ENCODE peak calls at places on chromosomes 16 and 17, in six cellular contexts. X is PC-9, G is HCT116, P is GM23248, F is MM.1S, D is Karpas-422. J is an unnamed sample.
A peak's percentile ranks its signal among the peaks of the same experiment; 100 is the strongest.

GRCh38 chr17:75517277-75517865 is 1.0 kb downstream of the TSEN54 start:
- DNase-seq in P (no peak), X (peak; percentile 28), F (peak; percentile 36), G (peak; percentile 35), D (peak; percentile 68), J (peak; percentile 67)

GRCh38 chr16:72094266-72094610 is 591 bp downstream of the DHX38 start:
- DNase-seq in G (no peak), D (peak; percentile 65), P (peak; percentile 68), X (peak; percentile 5), F (peak; percentile 21), J (peak; percentile 30)

GRCh38 chr17:12756786-12757185 is 32.5 kb upstream of the ARHGAP44 start:
- DNase-seq in F (no peak), P (peak; percentile 35), D (no peak), G (no peak), X (no peak), J (no peak)

GRCh38 chr17:38428150-38428642 is at the start of gene ARHGAP23:
- DNase-seq in D (no peak), F (peak; percentile 74), P (peak; percentile 84), G (no peak), X (peak; percentile 69), J (peak; percentile 51)

GRCh38 chr17:36706437-36706731 is 105.0 kb downstream of the MRM1 start:
- DNase-seq in G (no peak), D (no peak), X (no peak), F (no peak), P (no peak), J (no peak)

GRCh38 chr17:80624864-80625263 is 80.2 kb downstream of the RPTOR start:
- DNase-seq in X (no peak), F (no peak), G (no peak), P (no peak), D (no peak), J (no peak)

GRCh38 chr17:65559802-65560627 is 1.4 kb downstream of the AXIN2 start:
- DNase-seq in X (no peak), D (no peak), P (peak; percentile 40), G (no peak), F (peak; percentile 11), J (peak; percentile 39)

GRCh38 chr17:76179496-76180467 is 38.7 kb upstream of the FOXJ1 start:
- DNase-seq in F (peak; percentile 62), D (peak; percentile 70), X (no peak), P (peak; percentile 28), G (no peak), J (peak; percentile 89)

GRCh38 chr16:66223176-66223780 is 143.2 kb upstream of the CDH5 start:
- DNase-seq in F (no peak), G (no peak), X (no peak), D (no peak), P (peak; percentile 66), J (no peak)

GRCh38 chr16:19116711-19117449 is 3.1 kb downstream of the ITPRIPL2 start:
- DNase-seq in F (no peak), G (no peak), P (peak; percentile 62), D (no peak), X (no peak), J (peak; percentile 19)

GRCh38 chr17:50690887-50691549 is 16.7 kb downstream of the ANKRD40 start:
- DNase-seq in P (no peak), X (no peak), D (peak; percentile 43), G (no peak), F (no peak), J (no peak)

GRCh38 chr17:57612202-57613071 is 132.7 kb downstream of the CCDC182 start:
- DNase-seq in D (peak; percentile 83), G (no peak), X (no peak), P (no peak), F (no peak), J (peak; percentile 58)

GRCh38 chr17:79920751-79921410 is 81.6 kb upstream of the CBX4 start:
- DNase-seq in G (no peak), P (no peak), D (no peak), F (peak; percentile 77), X (no peak), J (no peak)

GRCh38 chr17:79835953-79836951 is 3.0 kb downstream of the CBX4 start:
- DNase-seq in P (no peak), F (no peak), G (peak; percentile 42), D (no peak), X (no peak), J (peak; percentile 69)

GRCh38 chr16:11909653-11910551 is 5.9 kb downstream of the GSPT1 start:
- DNase-seq in P (peak; percentile 57), F (no peak), G (no peak), X (no peak), D (no peak), J (no peak)

GRCh38 chr17:14604920-14605599 is 304.2 kb downstream of the HS3ST3B1 start:
- DNase-seq in D (no peak), F (no peak), P (no peak), G (no peak), X (no peak), J (peak; percentile 59)

GRCh38 chr16:12120331-12120981 is 143.9 kb downstream of the SNX29 start:
- DNase-seq in P (no peak), D (no peak), F (no peak), X (no peak), G (no peak), J (no peak)

GRCh38 chr17:49201481-49201927 is 8.9 kb downstream of the GNGT2 start:
- DNase-seq in F (no peak), D (no peak), X (no peak), P (peak; percentile 67), G (no peak), J (no peak)

GRCh38 chr17:82299452-82299851 is 18.0 kb downstream of the CD7 start:
- DNase-seq in F (no peak), G (no peak), P (no peak), X (no peak), D (no peak), J (no peak)

GRCh38 chr16:86740817-86741799 is 162.8 kb downstream of the FOXL1 start:
- DNase-seq in G (no peak), X (no peak), D (no peak), P (peak; percentile 84), F (no peak), J (no peak)

GRCh38 chr17:8192070-8192815 is 2.3 kb upstream of the BORCS6 start:
- DNase-seq in D (peak; percentile 93), G (no peak), X (peak; percentile 66), P (peak; percentile 76), F (peak; percentile 86), J (peak; percentile 91)

GRCh38 chr16:21217121-21217520 is 5.7 kb upstream of the ZP2 start:
- DNase-seq in P (no peak), X (no peak), D (no peak), F (no peak), G (no peak), J (no peak)

GRCh38 chr16:10314811-10315210 is 71.0 kb upstream of the ATF7IP2 start:
- DNase-seq in G (no peak), P (peak; percentile 24), F (peak; percentile 48), X (no peak), D (peak; percentile 72), J (peak; percentile 66)

DNA sequence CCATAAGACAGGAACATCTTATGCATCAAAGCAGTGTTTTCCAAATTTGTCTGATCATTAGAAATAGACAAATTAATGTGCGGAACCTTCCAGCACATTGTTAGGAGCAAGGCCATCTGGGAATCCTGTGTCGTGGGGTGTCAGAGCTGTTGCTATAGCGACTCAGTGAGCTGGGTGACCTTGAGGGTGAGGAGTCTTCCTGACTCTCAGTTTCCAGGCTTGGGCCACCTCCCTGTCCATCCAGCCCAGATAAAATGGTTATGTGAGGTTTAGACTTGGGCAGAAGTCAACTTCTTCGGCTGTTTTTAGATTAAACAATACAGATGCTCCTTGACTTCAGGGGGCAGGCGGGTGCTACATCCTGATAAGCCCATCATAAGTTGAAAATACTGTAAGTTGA is 20.6 kb downstream of the MT1X start:
- DNase-seq in F (no peak), G (no peak), P (no peak), D (no peak), X (no peak), J (no peak)
- H2AFZ ChIP-seq in F (no peak overlapping the region), G (peak overlapping the region; percentile 87), P (peak overlapping the region; percentile 70), D (no peak overlapping the region), X (no peak overlapping the region), J (peak overlapping the region; percentile 79)

GRCh38 chr16:70592106-70592571 is 54.2 kb upstream of the IL34 start:
- DNase-seq in X (peak; percentile 42), G (no peak), D (peak; percentile 30), F (no peak), P (peak; percentile 46), J (no peak)

GRCh38 chr16:70590722-70591438 is 55.5 kb upstream of the IL34 start:
- DNase-seq in G (no peak), D (peak; percentile 27), X (no peak), P (no peak), F (no peak), J (no peak)

GRCh38 chr16:70593544-70593943 is 52.8 kb upstream of the IL34 start:
- DNase-seq in G (no peak), P (no peak), D (no peak), X (no peak), F (no peak), J (no peak)

GRCh38 chr16:70589998-70590471 is 56.3 kb upstream of the IL34 start:
- DNase-seq in D (no peak), F (no peak), P (peak; percentile 51), G (no peak), X (no peak), J (no peak)

GRCh38 chr16:70591609-70592008 is 54.8 kb upstream of the IL34 start:
- DNase-seq in G (no peak), D (no peak), F (no peak), X (no peak), P (no peak), J (no peak)
- H3K9me2 ChIP-seq in G (no peaks in the 10 kb centered on the region), D (no peaks in the 10 kb centered on the region), F (no peaks in the 10 kb centered on the region), X (no peaks in the 10 kb centered on the region), P (no peaks in the 10 kb centered on the region), J (no peaks in the 10 kb centered on the region)

GRCh38 chr17:74052993-74053744 is 150.3 kb upstream of the RPL38 start:
- DNase-seq in F (no peak), G (no peak), X (no peak), D (no peak), P (no peak), J (no peak)
- H2AFZ ChIP-seq in F (no peak overlapping the region), G (no peak overlapping the region), X (no peak overlapping the region), D (no peak overlapping the region), P (no peak overlapping the region), J (no peak overlapping the region)

GRCh38 chr16:2687531-2688308 is 5.4 kb downstream of the KCTD5 start:
- DNase-seq in D (no peak), X (no peak), P (no peak), G (no peak), F (no peak), J (no peak)

GRCh38 chr16:2686912-2687507 is 4.7 kb downstream of the KCTD5 start:
- DNase-seq in X (no peak), G (no peak), D (peak; percentile 64), P (no peak), F (peak; percentile 86), J (peak; percentile 57)

DNA sequence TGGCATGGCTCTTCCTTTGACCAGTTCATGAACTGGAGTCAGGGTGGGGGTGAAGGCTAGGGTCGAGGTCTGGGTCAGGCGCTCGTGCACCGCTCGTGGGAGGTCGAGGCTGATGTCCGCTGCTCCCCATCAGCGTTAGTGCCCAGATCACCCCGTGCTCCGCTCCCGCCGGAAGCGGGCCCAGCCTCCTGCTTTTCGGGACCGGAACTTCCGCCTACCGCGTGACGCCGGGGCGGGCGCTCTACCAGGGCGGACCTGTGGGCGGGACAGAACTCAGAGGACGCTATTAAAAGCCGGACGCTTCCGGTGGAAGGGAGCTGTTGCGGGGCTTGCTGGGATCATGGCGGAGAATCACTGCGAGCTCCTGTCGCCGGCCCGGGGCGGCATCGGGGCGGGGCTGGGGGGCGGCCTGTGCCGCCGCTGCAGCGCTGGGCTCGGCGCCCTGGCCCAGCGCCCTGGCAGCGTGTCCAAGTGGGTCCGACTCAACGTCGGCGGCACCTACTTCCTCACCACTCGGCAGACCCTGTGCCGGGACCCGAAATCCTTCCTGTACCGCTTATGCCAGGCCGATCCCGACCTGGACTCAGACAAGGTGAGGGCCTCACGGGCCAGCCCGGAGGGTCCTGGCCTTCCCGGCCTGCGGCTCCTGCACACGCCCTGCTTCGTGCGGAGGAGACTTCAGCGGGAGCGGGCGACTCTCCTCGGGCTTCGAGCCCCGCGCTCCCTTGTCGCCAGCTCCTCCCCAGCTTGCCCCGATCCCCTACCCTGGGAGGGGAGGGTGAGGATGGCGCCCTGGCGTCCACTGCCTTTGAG is at the start of gene KCTD5:
- DNase-seq in X (peak; percentile 100), D (peak; percentile 99), P (peak; percentile 98), F (peak; percentile 96), G (peak; percentile 93), J (peak; percentile 97)
- H3K9me2 ChIP-seq in X (no peaks in the 10 kb centered on the region), D (no peaks in the 10 kb centered on the region), P (no peaks in the 10 kb centered on the region), F (no peaks in the 10 kb centered on the region), G (no peaks in the 10 kb centered on the region), J (no peaks in the 10 kb centered on the region)